ENCODE peak calls at places on chromosomes 5 and 9, in four cellular contexts. D is H54; Q is D341Med; P is stimulated activated CD4-positive, alpha-beta T cell treated with anti-CD3 and anti-CD28 coated beads, TNF-alpha, amount 100 ng/mL, for 1 hour. E is an unnamed sample.

GRCh38 chr9:83199240-83199639 is 136.3 kb upstream of the RASEF start:
- DNase-seq in Q (peak), P (no peak), D (peak), E (no peak)

GRCh38 chr5:135240283-135240633 is 158.8 kb downstream of the MACROH2A1 start:
- DNase-seq in D (no peak), P (no peak), Q (no peak), E (no peak)

GRCh38 chr5:33608476-33609026 is 167.8 kb downstream of the TARS1 start:
- DNase-seq in P (no peak), Q (no peak), D (no peak), E (no peak)

GRCh38 chr5:73963021-73963420 is 337.0 kb downstream of the ARHGEF28 start:
- DNase-seq in Q (no peak), P (no peak), D (no peak), E (no peak)

GRCh38 chr9:4585135-4585534 is 77.0 kb upstream of the PLPP6 start:
- DNase-seq in P (no peak), D (no peak), Q (no peak), E (no peak)

GRCh38 chr9:3330792-3331420 is 194.9 kb downstream of the RFX3 start:
- DNase-seq in P (no peak), D (peak), Q (no peak), E (no peak)

GRCh38 chr9:113632776-113633590 is 169.5 kb downstream of the RGS3 start:
- DNase-seq in P (no peak), D (no peak), Q (no peak), E (no peak)

GRCh38 chr5:153511632-153512031 is 21.2 kb downstream of the GRIA1 start:
- DNase-seq in P (no peak), Q (no peak), D (no peak), E (no peak)

GRCh38 chr5:163338-163620 is 28.0 kb upstream of the LRRC14B start:
- DNase-seq in Q (no peak), P (no peak), D (no peak), E (no peak)

GRCh38 chr9:32431940-32432555 is 47.6 kb downstream of the ACO1 start:
- DNase-seq in D (no peak), P (no peak), Q (peak), E (peak)

GRCh38 chr9:4366649-4367330 is 66.9 kb upstream of the GLIS3 start:
- DNase-seq in D (peak), Q (peak), P (no peak), E (no peak)

GRCh38 chr5:38434981-38435710 is 121.3 kb downstream of the LIFR start:
- DNase-seq in Q (no peak), P (no peak), D (no peak), E (no peak)

GRCh38 chr9:133950206-133950915 is 41.8 kb downstream of the VAV2 start:
- DNase-seq in P (no peak), D (no peak), Q (no peak), E (no peak)

GRCh38 chr9:111730937-111731567 is 63.7 kb downstream of the SHOC1 start:
- DNase-seq in P (no peak), D (no peak), Q (no peak), E (no peak)

GRCh38 chr5:141003026-141003425 is 36.8 kb downstream of the PCDHAC2 start:
- DNase-seq in Q (no peak), P (no peak), D (no peak), E (no peak)

GRCh38 chr5:145969714-145970092 is 33.3 kb downstream of the SH3RF2 start:
- DNase-seq in D (no peak), Q (no peak), P (no peak), E (no peak)

GRCh38 chr9:81628897-81629296 is 60.5 kb downstream of the TLE1 start:
- DNase-seq in D (peak), P (no peak), Q (no peak), E (no peak)

GRCh38 chr5:134171972-134172371 is 4.8 kb downstream of the SKP1 start:
- DNase-seq in Q (no peak), D (no peak), P (no peak), E (no peak)

GRCh38 chr5:36070687-36071571 is 4.2 kb upstream of the UGT3A2 start:
- DNase-seq in P (no peak), D (no peak), Q (no peak), E (no peak)

GRCh38 chr5:7856855-7857254 is 5.9 kb upstream of the CFAP90 start:
- DNase-seq in D (peak), P (no peak), Q (peak), E (no peak)

GRCh38 chr9:32502459-32502858 is 23.5 kb downstream of the RIGI start:
- DNase-seq in D (no peak), P (no peak), Q (no peak), E (no peak)

GRCh38 chr9:111854799-111855198 is 41.8 kb upstream of the UGCG start:
- DNase-seq in Q (no peak), D (no peak), P (no peak), E (no peak)

GRCh38 chr5:172765766-172766286 is 5.2 kb downstream of the DUSP1 start:
- DNase-seq in D (no peak), Q (no peak), P (no peak), E (no peak)

GRCh38 chr9:35649431-35650340 is 1.0 kb downstream of the SIT1 start:
- DNase-seq in D (no peak), P (no peak), Q (no peak), E (peak)

GRCh38 chr5:43019615-43020293 is 20.4 kb downstream of the ANXA2R start:
- DNase-seq in P (peak), D (no peak), Q (peak), E (peak)

GRCh38 chr5:125717209-125717608 is 706.0 kb upstream of the GRAMD2B start:
- DNase-seq in D (peak), P (no peak), Q (no peak), E (no peak)

GRCh38 chr9:78669591-78669990 is 372.7 kb downstream of the PSAT1 start:
- DNase-seq in Q (no peak), P (no peak), D (no peak), E (no peak)

GRCh38 chr9:134548185-134548584 is 93.4 kb upstream of the COL5A1 start:
- DNase-seq in P (no peak), Q (no peak), D (no peak), E (no peak)

GRCh38 chr5:63247651-63248050 is 669.0 kb downstream of the LRRC70 start:
- DNase-seq in P (no peak), D (no peak), Q (no peak), E (no peak)

E was measured in activated T-helper 1 cell treated with anti-CD3 and anti-CD28 coated beads, Interleukin-2, amount 50 U/mL, for 16 hours.